ENCODE peak calls at places on chromosomes 12 and 14, in four cellular contexts. One of them, this sample, is unnamed.
A peak's percentile ranks its signal among the peaks of the same experiment; 100 is the strongest.

GRCh38 chr12:114430306-114430705 is 24.4 kb upstream of the TBX5 start:
- DNase-seq in NCI-H2171: no peak
- DNase-seq in activated gamma-delta T cell: no peak
- DNase-seq in glutamatergic neuron: no peak
- DNase-seq in this sample: no peak

GRCh38 chr12:18601962-18602361 is 135.8 kb downstream of the PLCZ1 start:
- DNase-seq in NCI-H2171: no peak
- DNase-seq in activated gamma-delta T cell: no peak
- DNase-seq in glutamatergic neuron: no peak
- DNase-seq in this sample: no peak

GRCh38 chr12:61412209-61412608 is 848.0 kb upstream of the USP15 start:
- DNase-seq in NCI-H2171: no peak
- DNase-seq in activated gamma-delta T cell: no peak
- DNase-seq in glutamatergic neuron: no peak
- DNase-seq in this sample: no peak

GRCh38 chr12:28550757-28551381 is 360.6 kb downstream of the CCDC91 start:
- DNase-seq in NCI-H2171: no peak
- DNase-seq in activated gamma-delta T cell: no peak
- DNase-seq in glutamatergic neuron: no peak
- DNase-seq in this sample: no peak

GRCh38 chr14:94173471-94173884 is 644 bp upstream of the PPP4R4 start:
- DNase-seq in NCI-H2171: no peak
- DNase-seq in activated gamma-delta T cell: no peak
- DNase-seq in glutamatergic neuron: peak; percentile 28
- DNase-seq in this sample: peak; percentile 79

GRCh38 chr12:85834378-85834777 is 1.8 kb downstream of the RASSF9 start:
- DNase-seq in NCI-H2171: no peak
- DNase-seq in activated gamma-delta T cell: no peak
- DNase-seq in glutamatergic neuron: no peak
- DNase-seq in this sample: no peak

GRCh38 chr14:34593740-34594375 is 36.1 kb downstream of the SNX6 start:
- DNase-seq in NCI-H2171: no peak
- DNase-seq in activated gamma-delta T cell: no peak
- DNase-seq in glutamatergic neuron: no peak
- DNase-seq in this sample: peak; percentile 37

GRCh38 chr14:92651793-92652382 is 96.5 kb downstream of the LGMN start:
- DNase-seq in NCI-H2171: no peak
- DNase-seq in activated gamma-delta T cell: no peak
- DNase-seq in glutamatergic neuron: no peak
- DNase-seq in this sample: peak; percentile 75

GRCh38 chr14:91453744-91454143 is 36.1 kb upstream of the CCDC88C start:
- DNase-seq in NCI-H2171: no peak
- DNase-seq in activated gamma-delta T cell: no peak
- DNase-seq in glutamatergic neuron: no peak
- DNase-seq in this sample: no peak

GRCh38 chr12:29051221-29051620 is 97.9 kb upstream of the FAR2 start:
- DNase-seq in NCI-H2171: no peak
- DNase-seq in activated gamma-delta T cell: no peak
- DNase-seq in glutamatergic neuron: no peak
- DNase-seq in this sample: no peak

GRCh38 chr14:64734990-64735389 is 30.8 kb downstream of the PLEKHG3 start:
- DNase-seq in NCI-H2171: peak; percentile 79
- DNase-seq in activated gamma-delta T cell: no peak
- DNase-seq in glutamatergic neuron: peak; percentile 29
- DNase-seq in this sample: no peak

GRCh38 chr12:110741795-110742717 is 635 bp downstream of the PPP1CC start:
- DNase-seq in NCI-H2171: peak; percentile 59
- DNase-seq in activated gamma-delta T cell: no peak
- DNase-seq in glutamatergic neuron: peak; percentile 73
- DNase-seq in this sample: no peak

GRCh38 chr14:75711134-75711795 is 50.2 kb downstream of the TTLL5 start:
- DNase-seq in NCI-H2171: peak; percentile 49
- DNase-seq in activated gamma-delta T cell: no peak
- DNase-seq in glutamatergic neuron: peak; percentile 39
- DNase-seq in this sample: peak; percentile 24

GRCh38 chr12:583251-583869 is 79.9 kb downstream of the NINJ2 start:
- DNase-seq in NCI-H2171: no peak
- DNase-seq in activated gamma-delta T cell: no peak
- DNase-seq in glutamatergic neuron: no peak
- DNase-seq in this sample: peak; percentile 45

GRCh38 chr12:46445551-46446235 is 73.1 kb upstream of the SLC38A2 start:
- DNase-seq in NCI-H2171: no peak
- DNase-seq in activated gamma-delta T cell: no peak
- DNase-seq in glutamatergic neuron: no peak
- DNase-seq in this sample: no peak

GRCh38 chr14:64209428-64210165 is 84.6 kb downstream of the ESR2 start:
- DNase-seq in NCI-H2171: no peak
- DNase-seq in activated gamma-delta T cell: no peak
- DNase-seq in glutamatergic neuron: peak; percentile 29
- DNase-seq in this sample: peak; percentile 77